ENCODE peak calls at places on chromosomes 1 and 21, in six cellular contexts. W is type B pancreatic cell; E is NCI-H1694; Z is posterior cingulate gyrus; G is NCI-H1417; R is stimulated activated CD8-positive, alpha-beta memory T cell treated with anti-CD3 and anti-CD28 coated beads, Interleukin-4, amount 100 ng/mL, for 4 hours. N is an unnamed sample.

GRCh38 chr1:153251988-153252387 is 7.5 kb upstream of the LORICRIN start:
- DNase-seq in W (no peak), E (no peak), Z (no peak), G (no peak), R (no peak), N (no peak)

GRCh38 chr21:37904879-37905278 is 11.4 kb downstream of the KCNJ6 start:
- DNase-seq in W (no peak), E (peak; percentile 35), Z (peak; percentile 86), G (no peak), R (no peak), N (no peak)

GRCh38 chr21:43727571-43728466 is 8.9 kb downstream of the PDXK start:
- DNase-seq in W (no peak), E (no peak), Z (no peak), G (no peak), R (no peak), N (no peak)

GRCh38 chr1:176843352-176844297 is 320.9 kb downstream of the ASTN1 start:
- DNase-seq in W (no peak), E (peak; percentile 14), Z (peak; percentile 79), G (peak; percentile 65), R (no peak), N (peak; percentile 7)

GRCh38 chr1:150575518-150576366 is 3.7 kb downstream of the MCL1 start:
- DNase-seq in W (no peak), E (no peak), Z (no peak), G (peak; percentile 64), R (no peak), N (no peak)

GRCh38 chr21:24716306-24716918 is 890.9 kb downstream of the MRPL39 start:
- DNase-seq in W (no peak), E (peak; percentile 32), Z (no peak), G (peak; percentile 38), R (no peak), N (no peak)

GRCh38 chr1:9651565-9652378 is at the start of gene PIK3CD:
- DNase-seq in W (no peak), E (peak; percentile 8), Z (peak; percentile 86), G (peak; percentile 66), R (no peak), N (peak; percentile 64)

GRCh38 chr1:64474639-64475038 is 4.7 kb downstream of the CACHD1 start:
- DNase-seq in W (no peak), E (no peak), Z (no peak), G (no peak), R (no peak), N (no peak)

GRCh38 chr21:35850029-35850428 is 210.3 kb downstream of the SETD4 start:
- DNase-seq in W (no peak), E (no peak), Z (no peak), G (no peak), R (no peak), N (no peak)

GRCh38 chr1:169109561-169110134 is 3.2 kb downstream of the ATP1B1 start:
- DNase-seq in W (no peak), E (peak; percentile 6), Z (peak; percentile 88), G (peak; percentile 67), R (no peak), N (peak; percentile 30)

GRCh38 chr1:2335721-2336475 is 55.5 kb downstream of the MORN1 start:
- DNase-seq in W (no peak), E (no peak), Z (no peak), G (peak; percentile 48), R (no peak), N (no peak)

N was measured in OCI-LY7.